ENCODE peak calls at places on chromosome 3, in ten cellular contexts. V is heart left ventricle, O is H54, I is breast epithelium, M is uterus, G is NB4, N is A549, X is adrenal gland, W is HCT116, Q is transverse colon. T is an unnamed sample.

GRCh38 chr3:181952221-181952620 is 240.5 kb downstream of the SOX2 start:
- DNase-seq in N (no peak), V (no peak), W (no peak), G (no peak), X (no peak), M (no peak), Q (no peak), O (no peak), I (no peak), T (no peak)

GRCh38 chr3:186298876-186299275 is 63.2 kb downstream of the DGKG start:
- DNase-seq in O (no peak), I (no peak), X (no peak), V (no peak), W (no peak), Q (no peak), M (no peak), G (peak; percentile 8), N (peak; percentile 17), T (no peak)

GRCh38 chr3:29427266-29428103 is 146.6 kb downstream of the RBMS3 start:
- DNase-seq in X (no peak), I (no peak), W (no peak), M (no peak), N (no peak), G (no peak), O (no peak), V (peak; percentile 37), Q (no peak), T (no peak)

GRCh38 chr3:161266731-161267150 is 45.6 kb downstream of the NMD3 start:
- DNase-seq in W (no peak), X (no peak), Q (no peak), N (no peak), I (no peak), V (no peak), O (no peak), G (no peak), M (no peak), T (no peak)

GRCh38 chr3:197345381-197345780 is 47.0 kb upstream of the DLG1 start:
- DNase-seq in M (no peak), N (no peak), V (no peak), I (no peak), W (no peak), X (no peak), G (no peak), Q (no peak), O (no peak), T (no peak)

GRCh38 chr3:107208100-107208499 is 169.1 kb upstream of the CCDC54 start:
- DNase-seq in O (no peak), M (peak; percentile 72), Q (no peak), I (no peak), W (peak; percentile 28), G (peak; percentile 58), V (peak; percentile 33), X (peak; percentile 81), N (peak; percentile 35), T (peak; percentile 60)

GRCh38 chr3:155737844-155738460 is 6.9 kb downstream of the PLCH1 start:
- DNase-seq in W (peak; percentile 75), V (no peak), I (no peak), O (no peak), G (peak; percentile 63), X (no peak), Q (peak; percentile 76), M (no peak), N (peak; percentile 91), T (peak; percentile 79)

GRCh38 chr3:48038971-48039481 is 22.8 kb upstream of the MAP4 start:
- DNase-seq in W (no peak), O (no peak), V (no peak), M (no peak), Q (no peak), N (no peak), I (no peak), X (no peak), G (peak; percentile 18), T (no peak)

GRCh38 chr3:105791134-105791533 is 77.7 kb downstream of the CBLB start:
- DNase-seq in X (no peak), N (no peak), O (no peak), G (no peak), M (peak; percentile 46), V (no peak), W (no peak), Q (no peak), I (no peak), T (no peak)

GRCh38 chr3:176967525-176967924 is 229.8 kb downstream of the TBL1XR1 start:
- DNase-seq in Q (no peak), G (no peak), I (no peak), X (no peak), W (no peak), O (no peak), V (no peak), N (no peak), M (no peak), T (no peak)

GRCh38 chr3:12460132-12460531 is 24.1 kb upstream of the TSEN2 start:
- DNase-seq in N (no peak), W (no peak), O (no peak), Q (peak; percentile 69), X (no peak), M (no peak), G (no peak), I (no peak), V (no peak), T (no peak)

GRCh38 chr3:36942632-36943248 is 2.1 kb downstream of the TRANK1 start:
- DNase-seq in I (no peak), Q (no peak), V (no peak), W (no peak), G (no peak), N (no peak), O (no peak), M (no peak), X (no peak), T (no peak)

GRCh38 chr3:120850326-120851295 is 57.4 kb upstream of the STXBP5L start:
- DNase-seq in Q (no peak), I (no peak), W (no peak), G (no peak), O (no peak), X (no peak), V (no peak), M (no peak), N (no peak), T (no peak)

GRCh38 chr3:147962408-147963164 is 553.4 kb downstream of the ZIC1 start:
- DNase-seq in V (no peak), Q (no peak), G (no peak), I (no peak), W (no peak), N (no peak), O (no peak), X (no peak), M (no peak), T (no peak)

GRCh38 chr3:86845731-86846130 is 145.2 kb downstream of the VGLL3 start:
- DNase-seq in O (no peak), M (no peak), N (no peak), G (no peak), W (no peak), V (no peak), X (no peak), I (no peak), Q (no peak), T (no peak)

GRCh38 chr3:104610730-104611652 is 755.7 kb upstream of the ALCAM start:
- DNase-seq in V (no peak), M (no peak), Q (no peak), I (peak; percentile 20), G (no peak), W (no peak), N (no peak), X (no peak), O (no peak), T (peak; percentile 47)
- TF ChIP-seq POLR2A in V (no peak), M (no peak), Q (no peak), I (no peak), G (no peak), W (no peak), N (no peak), X (no peak), O (no peak), T (no peak)

GRCh38 chr3:46566040-46566631 is at the start of gene LRRC2:
- DNase-seq in O (no peak), Q (peak; percentile 42), W (no peak), N (no peak), V (peak; percentile 81), M (peak; percentile 74), X (no peak), I (no peak), G (no peak), T (peak; percentile 53)

GRCh38 chr3:46565113-46565490 is 1.0 kb downstream of the LRRC2 start:
- DNase-seq in I (no peak), O (no peak), G (no peak), N (no peak), W (no peak), V (no peak), Q (no peak), M (no peak), X (no peak), T (no peak)

GRCh38 chr3:46564190-46565112 is 1.7 kb downstream of the LRRC2 start:
- DNase-seq in N (no peak), O (no peak), Q (no peak), V (peak; percentile 84), G (no peak), W (no peak), I (no peak), X (peak; percentile 38), M (no peak), T (no peak)

GRCh38 chr3:46561951-46562350 is 4.2 kb downstream of the LRRC2 start:
- DNase-seq in O (no peak), W (no peak), V (no peak), G (no peak), I (no peak), M (no peak), Q (no peak), N (no peak), X (no peak), T (no peak)

DNA sequence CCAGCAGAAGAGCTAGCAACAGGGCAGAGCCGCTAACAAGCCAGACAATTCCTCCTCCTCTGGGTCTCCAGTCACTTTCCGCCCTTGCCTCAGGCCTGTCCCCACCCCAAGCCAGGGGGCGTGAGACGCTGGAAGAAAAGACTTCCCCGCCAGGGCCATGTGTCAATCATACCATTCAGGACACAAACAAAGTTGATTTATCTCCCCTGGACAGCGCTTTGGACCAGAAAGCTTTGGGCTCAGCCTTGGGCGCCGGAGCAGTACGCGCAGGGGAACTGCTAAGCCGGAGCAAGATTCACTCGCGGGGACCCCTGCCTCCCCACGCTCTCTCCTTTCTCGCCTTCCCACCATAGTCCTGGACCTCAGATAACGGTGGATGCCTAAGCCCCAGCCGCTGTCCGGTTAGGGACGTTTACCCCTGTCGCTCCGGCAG is 479 bp downstream of the LRRC2 start:
- DNase-seq in X (no peak), W (no peak), O (no peak), M (peak; percentile 39), Q (no peak), N (no peak), I (no peak), V (peak; percentile 63), G (no peak), T (no peak)
- TF ChIP-seq POLR2A in X (no peak), W (no peak), O (no peak), M (no peak), Q (no peak), N (no peak), I (no peak), V (no peak), G (no peak), T (no peak)

GRCh38 chr3:179071569-179072397 is at the start of gene ZMAT3:
- DNase-seq in W (peak; percentile 34), O (peak; percentile 90), X (peak; percentile 86), I (peak; percentile 65), M (peak; percentile 84), N (peak; percentile 55), V (peak; percentile 92), Q (peak; percentile 89), G (peak; percentile 79), T (peak; percentile 87)
- TF ChIP-seq POLR2A in W (peak; percentile 76), O (peak; percentile 96), X (peak; percentile 76), I (no peak), M (peak; percentile 49), N (peak; percentile 92), V (no peak), Q (peak; percentile 55), G (peak; percentile 77), T (peak; percentile 74)

GRCh38 chr3:53196575-53197407 is 35.8 kb downstream of the PRKCD start:
- DNase-seq in X (peak; percentile 39), G (peak; percentile 83), W (peak; percentile 83), I (no peak), N (no peak), M (no peak), Q (peak; percentile 69), V (no peak), O (no peak), T (no peak)
- TF ChIP-seq POLR2A in X (no peak), G (no peak), W (peak; percentile 81), I (no peak), N (no peak), M (no peak), Q (no peak), V (no peak), O (no peak), T (no peak)

T was measured in body of pancreas.